ENCODE peak calls at places on chromosomes 12 and 14, in six cellular contexts. T is M059J; W is GM12864; Z is activated T-helper 1 cell treated with anti-CD3 and anti-CD28 coated beads, Interleukin-12 subunit alpha, Interleukin-12 subunit beta, Interleukin-2, Interleukin-4 antibody, amounts not matched to agents 30 ng/mL and 10 ng/mL and 1 ng/mL, durations not matched to agents 14 hours and 24 hours and 36 hours; D is IMR-90; K is stimulated activated CD4-positive, alpha-beta T cell treated with anti-CD3 and anti-CD28 coated beads, Interleukin-12 subunit alpha, Interleukin-12 subunit beta, amount 100 ng/mL, for 4 hours. M is an unnamed sample.

GRCh38 chr12:14417717-14418116 is 52.2 kb downstream of the ATF7IP start:
- DNase-seq in T (peak), W (peak), Z (peak), D (peak), K (peak), M (peak)

GRCh38 chr12:12684375-12685106 is 11.4 kb downstream of the GPR19 start:
- DNase-seq in T (peak), W (no peak), Z (no peak), D (peak), K (no peak), M (peak)

GRCh38 chr12:21221072-21221471 is 90.1 kb downstream of the SLCO1B1 start:
- DNase-seq in T (no peak), W (no peak), Z (no peak), D (no peak), K (no peak), M (no peak)

GRCh38 chr14:96086032-96086431 is 46.9 kb downstream of the C14orf132 start:
- DNase-seq in T (peak), W (no peak), Z (no peak), D (peak), K (no peak), M (no peak)

GRCh38 chr14:93533437-93533836 is 102.7 kb downstream of the UNC79 start:
- DNase-seq in T (no peak), W (no peak), Z (no peak), D (no peak), K (no peak), M (no peak)

GRCh38 chr12:92299744-92300143 is 154.1 kb upstream of the BTG1 start:
- DNase-seq in T (no peak), W (no peak), Z (no peak), D (no peak), K (no peak), M (no peak)

GRCh38 chr14:105927661-105928060 is 401.3 kb downstream of the TMEM121 start:
- DNase-seq in T (no peak), W (no peak), Z (no peak), D (no peak), K (no peak), M (no peak)

GRCh38 chr12:66746489-66747201 is 67.8 kb upstream of the GRIP1 start:
- DNase-seq in T (no peak), W (no peak), Z (no peak), D (no peak), K (no peak), M (no peak)

GRCh38 chr12:114697246-114697716 is 13.3 kb upstream of the TBX3 start:
- DNase-seq in T (no peak), W (no peak), Z (no peak), D (no peak), K (no peak), M (no peak)

GRCh38 chr14:72740966-72741835 is 152.7 kb downstream of the DPF3 start:
- DNase-seq in T (no peak), W (no peak), Z (no peak), D (no peak), K (no peak), M (no peak)

GRCh38 chr12:8449293-8449944 is 6.3 kb upstream of the CLEC6A start:
- DNase-seq in T (no peak), W (no peak), Z (no peak), D (no peak), K (no peak), M (no peak)

GRCh38 chr12:53974084-53975018 is at the start of gene HOTAIR:
- DNase-seq in T (peak), W (no peak), Z (no peak), D (no peak), K (no peak), M (no peak)

GRCh38 chr14:101604935-101605767 is 43.9 kb downstream of the DIO3 start:
- DNase-seq in T (no peak), W (no peak), Z (no peak), D (no peak), K (no peak), M (no peak)

GRCh38 chr14:98501836-98502235 is 770.2 kb downstream of the BCL11B start:
- DNase-seq in T (no peak), W (no peak), Z (no peak), D (no peak), K (no peak), M (no peak)

GRCh38 chr12:106583578-106584103 is 837 bp downstream of the RFX4 start:
- DNase-seq in T (peak), W (no peak), Z (no peak), D (peak), K (no peak), M (no peak)

GRCh38 chr12:123094349-123095073 is 56.4 kb downstream of the PITPNM2 start:
- DNase-seq in T (peak), W (no peak), Z (no peak), D (peak), K (no peak), M (no peak)

GRCh38 chr12:56953314-56953713 is 4.1 kb downstream of the RDH16 start:
- DNase-seq in T (no peak), W (no peak), Z (no peak), D (no peak), K (no peak), M (no peak)

GRCh38 chr12:55909513-55909884 is 18.2 kb downstream of the PYM1 start:
- DNase-seq in T (no peak), W (no peak), Z (no peak), D (no peak), K (no peak), M (no peak)

GRCh38 chr14:91352101-91352500 is 65.5 kb downstream of the CCDC88C start:
- DNase-seq in T (no peak), W (no peak), Z (no peak), D (no peak), K (no peak), M (no peak)

GRCh38 chr12:48973992-48974673 is 2.6 kb upstream of the WNT10B start:
- DNase-seq in T (no peak), W (no peak), Z (no peak), D (peak), K (peak), M (no peak)

GRCh38 chr12:123912415-123913385 is 59.9 kb downstream of the CCDC92 start:
- DNase-seq in T (no peak), W (no peak), Z (no peak), D (no peak), K (no peak), M (no peak)

GRCh38 chr12:27732281-27732680 is 21.6 kb downstream of the MRPS35 start:
- DNase-seq in T (no peak), W (no peak), Z (no peak), D (no peak), K (no peak), M (no peak)

GRCh38 chr14:52081964-52082363 is 13.1 kb upstream of the NID2 start:
- DNase-seq in T (no peak), W (no peak), Z (no peak), D (no peak), K (no peak), M (no peak)

GRCh38 chr14:92351750-92352149 is 28.8 kb downstream of the SLC24A4 start:
- DNase-seq in T (no peak), W (no peak), Z (no peak), D (no peak), K (no peak), M (no peak)

GRCh38 chr12:54933381-54933780 is 51.2 kb downstream of the TESPA1 start:
- DNase-seq in T (peak), W (no peak), Z (no peak), D (peak), K (no peak), M (no peak)

GRCh38 chr12:13668880-13669279 is 312.5 kb downstream of the GRIN2B start:
- DNase-seq in T (no peak), W (no peak), Z (no peak), D (no peak), K (no peak), M (no peak)

GRCh38 chr12:49345048-49345839 is 1.4 kb upstream of the DNAJC22 start:
- DNase-seq in T (no peak), W (no peak), Z (no peak), D (no peak), K (no peak), M (no peak)

GRCh38 chr12:106584104-106585064 is 1.6 kb downstream of the RFX4 start:
- DNase-seq in T (peak), W (no peak), Z (no peak), D (no peak), K (no peak), M (no peak)

GRCh38 chr14:100588671-100589070 is 1.5 kb upstream of the BEGAIN start:
- DNase-seq in T (no peak), W (no peak), Z (no peak), D (no peak), K (no peak), M (no peak)

GRCh38 chr12:27575099-27575779 is 51.2 kb downstream of the PPFIBP1 start:
- DNase-seq in T (peak), W (no peak), Z (no peak), D (peak), K (no peak), M (no peak)

GRCh38 chr12:93751864-93752610 is 74.9 kb downstream of the CRADD start:
- DNase-seq in T (peak), W (no peak), Z (no peak), D (peak), K (no peak), M (no peak)

GRCh38 chr14:100775831-100776591 is 49.3 kb downstream of the DLK1 start:
- DNase-seq in T (no peak), W (no peak), Z (no peak), D (peak), K (no peak), M (no peak)